ENCODE peak calls at places on chromosomes 5 and 9, in eight cellular contexts. X is uterus, A is psoas muscle, J is ascending aorta, S is colonic mucosa, Q is AG04450, K is cardiac muscle cell, G is left ventricle myocardium inferior. B is an unnamed sample.

GRCh38 chr9:111274737-111275136 is 55.3 kb downstream of the OR2K2 start:
- DNase-seq in X (no peak), A (no peak), J (no peak), S (no peak), Q (no peak), K (no peak), G (no peak), B (no peak)

GRCh38 chr5:152462021-152462721 is 57.1 kb upstream of the NMUR2 start:
- DNase-seq in X (no peak), A (no peak), J (no peak), S (no peak), Q (no peak), K (peak; percentile 25), G (no peak), B (no peak)

GRCh38 chr9:127612993-127613954 is 1.2 kb downstream of the STXBP1 start:
- DNase-seq in X (peak; percentile 79), A (peak; percentile 82), J (peak; percentile 85), S (peak; percentile 65), Q (no peak), K (peak; percentile 57), G (peak; percentile 82), B (no peak)

GRCh38 chr9:109923826-109924225 is 143.8 kb downstream of the PALM2AKAP2 start:
- DNase-seq in X (no peak), A (no peak), J (no peak), S (no peak), Q (no peak), K (no peak), G (no peak), B (no peak)

GRCh38 chr9:16252631-16253030 is 617.8 kb downstream of the BNC2 start:
- DNase-seq in X (no peak), A (no peak), J (peak; percentile 7), S (no peak), Q (no peak), K (no peak), G (no peak), B (no peak)

GRCh38 chr5:34959323-34959722 is 30.0 kb downstream of the DNAJC21 start:
- DNase-seq in X (no peak), A (no peak), J (no peak), S (no peak), Q (peak; percentile 34), K (peak; percentile 21), G (no peak), B (no peak)

GRCh38 chr9:69180670-69181069 is 6.6 kb downstream of the TJP2 start:
- DNase-seq in X (peak; percentile 63), A (no peak), J (peak; percentile 89), S (peak; percentile 48), Q (peak; percentile 92), K (peak; percentile 93), G (no peak), B (peak; percentile 95)

GRCh38 chr9:114247491-114247890 is 75.4 kb upstream of the ORM1 start:
- DNase-seq in X (no peak), A (no peak), J (no peak), S (no peak), Q (no peak), K (no peak), G (no peak), B (no peak)

GRCh38 chr5:151199581-151200185 is 24.2 kb downstream of the CCDC69 start:
- DNase-seq in X (no peak), A (no peak), J (peak; percentile 22), S (no peak), Q (no peak), K (no peak), G (no peak), B (no peak)

GRCh38 chr9:79768199-79768598 is 196.4 kb downstream of the TLE4 start:
- DNase-seq in X (no peak), A (no peak), J (no peak), S (no peak), Q (peak; percentile 37), K (no peak), G (no peak), B (no peak)

GRCh38 chr5:10562202-10563131 is 1.4 kb upstream of the ANKRD33B start:
- DNase-seq in X (no peak), A (no peak), J (no peak), S (no peak), Q (no peak), K (no peak), G (no peak), B (no peak)

GRCh38 chr5:176388003-176388340 is 426 bp downstream of the NOP16 start:
- DNase-seq in X (no peak), A (no peak), J (no peak), S (no peak), Q (no peak), K (peak; percentile 32), G (no peak), B (no peak)

GRCh38 chr5:112934366-112934693 is 12.3 kb upstream of the REEP5 start:
- DNase-seq in X (no peak), A (no peak), J (no peak), S (no peak), Q (no peak), K (no peak), G (no peak), B (no peak)

GRCh38 chr5:179054876-179055275 is 5.3 kb upstream of the ZNF354C start:
- DNase-seq in X (no peak), A (no peak), J (no peak), S (no peak), Q (no peak), K (no peak), G (no peak), B (no peak)

GRCh38 chr9:26112724-26113123 is 434.5 kb upstream of the TUSC1 start:
- DNase-seq in X (no peak), A (no peak), J (no peak), S (no peak), Q (no peak), K (no peak), G (no peak), B (no peak)

GRCh38 chr9:16964228-16964627 is 93.8 kb upstream of the BNC2 start:
- DNase-seq in X (no peak), A (no peak), J (no peak), S (no peak), Q (peak; percentile 98), K (peak; percentile 79), G (no peak), B (peak; percentile 98)

GRCh38 chr5:132480546-132481242 is 9.9 kb downstream of the IRF1 start:
- DNase-seq in X (no peak), A (no peak), J (no peak), S (no peak), Q (no peak), K (no peak), G (no peak), B (no peak)

GRCh38 chr5:17302590-17302989 is 85.2 kb downstream of the BASP1 start:
- DNase-seq in X (peak; percentile 18), A (no peak), J (peak; percentile 79), S (no peak), Q (no peak), K (peak; percentile 87), G (no peak), B (no peak)

GRCh38 chr5:150021491-150022162 is 21.1 kb downstream of the HMGXB3 start:
- DNase-seq in X (peak; percentile 36), A (peak; percentile 66), J (peak; percentile 72), S (no peak), Q (no peak), K (peak; percentile 67), G (peak; percentile 34), B (no peak)

GRCh38 chr5:54325610-54326311 is 15.4 kb upstream of the ARL15 start:
- DNase-seq in X (no peak), A (no peak), J (no peak), S (no peak), Q (no peak), K (no peak), G (no peak), B (no peak)

GRCh38 chr9:92147030-92147853 is 32.0 kb upstream of the SPTLC1 start:
- DNase-seq in X (peak; percentile 81), A (no peak), J (peak; percentile 75), S (no peak), Q (peak; percentile 85), K (peak; percentile 91), G (peak; percentile 43), B (peak; percentile 66)
- TF ChIP-seq CTCF in X (peak; percentile 12), A (no peak), J (no peak), S (no peak), Q (peak; percentile 46), K (no peak), G (no peak), B (peak; percentile 41)

DNA sequence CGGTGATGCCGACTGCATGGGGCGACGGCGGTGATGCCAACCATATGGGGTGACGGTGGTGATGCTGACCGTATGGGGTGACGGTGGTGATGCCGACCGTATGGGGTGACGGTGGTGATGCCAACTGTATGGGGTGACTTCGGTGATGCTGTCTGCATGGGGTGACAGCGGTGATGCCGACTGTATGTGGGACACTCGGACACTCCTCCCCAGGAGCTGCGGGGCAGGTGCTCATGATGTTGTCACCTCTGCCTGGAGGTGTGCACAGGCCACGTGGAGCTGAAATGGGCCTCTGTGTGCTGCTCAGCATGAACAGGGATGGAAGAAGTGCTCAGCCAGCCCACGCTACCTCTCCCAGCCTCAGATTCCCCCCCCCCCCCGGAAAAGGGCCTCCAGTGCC is 171.8 kb downstream of the OLFM1 start:
- DNase-seq in X (no peak), A (no peak), J (no peak), S (no peak), Q (no peak), K (no peak), G (no peak), B (no peak)
- H3K27me3 ChIP-seq in X (no peaks in the 10 kb centered on the region), A (no peaks in the 10 kb centered on the region), J (no peaks in the 10 kb centered on the region), S (no peaks in the 10 kb centered on the region), Q (no peaks in the 10 kb centered on the region), K (peaks cover 9% of the 10 kb centered on the region), G (peaks cover 77% of the 10 kb centered on the region), B (no peaks in the 10 kb centered on the region)

DNA sequence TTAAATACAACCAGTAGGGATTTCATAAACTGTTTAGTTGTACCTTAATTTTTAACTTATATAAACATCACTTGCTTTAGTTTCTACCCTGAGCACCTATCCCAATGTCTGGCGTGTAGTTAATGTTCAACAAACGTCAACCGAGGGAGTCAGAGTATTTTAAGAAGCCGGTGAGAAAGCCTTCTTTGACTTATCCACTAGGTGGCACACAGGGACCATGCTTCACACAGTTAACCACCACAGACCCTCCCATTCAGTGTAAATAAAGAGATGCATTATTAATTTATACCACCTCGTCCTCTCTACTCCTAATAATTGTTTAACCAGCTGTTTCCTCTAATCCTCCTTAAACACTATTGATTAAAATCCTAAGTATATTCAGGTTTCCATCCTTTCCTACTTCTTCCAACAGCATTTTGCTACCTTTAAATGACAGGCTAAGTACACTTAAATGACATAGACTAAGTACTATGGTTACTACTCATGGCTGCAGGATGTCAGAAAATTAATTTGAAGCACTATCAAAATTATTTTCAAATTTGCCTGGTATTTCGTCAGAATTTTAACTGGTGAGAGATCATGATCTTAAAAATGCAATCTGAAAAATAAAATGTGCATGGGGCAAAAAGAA is 2.3 kb downstream of the HAPLN1 start:
- DNase-seq in X (no peak), A (no peak), J (peak; percentile 70), S (peak; percentile 64), Q (peak; percentile 38), K (peak; percentile 86), G (no peak), B (no peak)
- H3K4me3 ChIP-seq in X (no peak overlapping the region), A (no peak overlapping the region), J (peak overlapping the region; percentile 5), S (no peak overlapping the region), Q (no peak overlapping the region), K (peak overlapping the region; percentile 0), G (no peak overlapping the region), B (no peak overlapping the region)

DNA sequence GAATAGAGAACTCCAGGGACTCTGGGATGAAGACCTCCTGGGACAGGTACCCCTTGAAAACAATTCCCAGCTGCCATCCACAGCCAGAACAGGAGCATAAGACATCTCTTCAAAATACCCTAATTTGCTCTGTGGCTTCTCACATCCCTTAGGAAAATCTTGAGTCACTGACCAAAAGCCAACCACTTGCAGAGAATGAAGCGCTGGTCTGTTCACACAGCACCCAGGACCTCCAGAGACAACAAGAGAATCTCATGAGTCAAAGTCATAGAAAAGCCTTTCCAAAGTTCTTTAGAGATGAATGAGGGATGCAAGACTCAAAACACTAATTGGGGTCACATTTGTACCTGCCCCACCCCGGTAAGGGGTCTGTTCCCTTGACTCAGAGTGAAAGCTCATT is 210.6 kb downstream of the SEMA5A start:
- DNase-seq in X (no peak), A (no peak), J (no peak), S (no peak), Q (no peak), K (no peak), G (no peak), B (no peak)
- TF ChIP-seq CTCF in X (no peak), A (no peak), J (no peak), S (no peak), Q (no peak), K (no peak), G (no peak), B (no peak)

B was measured in BJ.